ENCODE peak calls at places on chromosomes 11 and 22, in four cellular contexts. P is IMR-90; Y is naive thymus-derived CD4-positive, alpha-beta T cell; K is neural progenitor cell. G is an unnamed sample. For H3K4me1, the result is how much of the 10 kb centered on the place peaks cover.

GRCh38 chr11:22624742-22625447 is 728 bp downstream of the FANCF start:
- DNase-seq in P (peak), Y (peak), K (peak), G (no peak)

GRCh38 chr11:62343822-62344609 is 6.8 kb downstream of the ASRGL1 start:
- DNase-seq in P (no peak), Y (no peak), K (no peak), G (no peak)

GRCh38 chr11:78163828-78164227 is 24.4 kb upstream of the ALG8 start:
- DNase-seq in P (no peak), Y (no peak), K (no peak), G (no peak)

GRCh38 chr11:126157326-126158030 is 54.0 kb downstream of the RPUSD4 start:
- DNase-seq in P (no peak), Y (no peak), K (no peak), G (no peak)

GRCh38 chr22:41367039-41367679 is 14.6 kb upstream of the TEF start:
- DNase-seq in P (peak), Y (no peak), K (peak), G (peak)

GRCh38 chr11:125287467-125288232 is 123.1 kb downstream of the PKNOX2 start:
- DNase-seq in P (peak), Y (no peak), K (peak), G (peak)

GRCh38 chr22:35664955-35665577 is 16.8 kb downstream of the APOL6 start:
- DNase-seq in P (no peak), Y (no peak), K (no peak), G (no peak)

GRCh38 chr11:130740819-130741218 is 175.5 kb downstream of the SNX19 start:
- DNase-seq in P (peak), Y (no peak), K (no peak), G (no peak)

GRCh38 chr11:95132956-95133355 is 43.3 kb downstream of the ENDOD1 start:
- DNase-seq in P (no peak), Y (no peak), K (no peak), G (no peak)

GRCh38 chr11:63212742-63213141 is 30.7 kb downstream of the SLC22A25 start:
- DNase-seq in P (no peak), Y (peak), K (peak), G (no peak)

GRCh38 chr22:32354360-32355351 is 3.0 kb upstream of the RFPL3 start:
- DNase-seq in P (peak), Y (no peak), K (no peak), G (no peak)

GRCh38 chr11:106304274-106304673 is 226.8 kb downstream of the AASDHPPT start:
- DNase-seq in P (peak), Y (no peak), K (no peak), G (no peak)

GRCh38 chr22:50417544-50417943 is 57.3 kb downstream of the SBF1 start:
- DNase-seq in P (peak), Y (no peak), K (no peak), G (peak)

GRCh38 chr11:74570266-74571061 is 21.9 kb upstream of the POLD3 start:
- DNase-seq in P (peak), Y (no peak), K (peak), G (peak)

GRCh38 chr11:1006762-1007161 is 29.8 kb downstream of the MUC6 start:
- DNase-seq in P (no peak), Y (no peak), K (no peak), G (no peak)

GRCh38 chr11:116310215-116310614 is 462.6 kb downstream of the BUD13 start:
- DNase-seq in P (peak), Y (no peak), K (peak), G (no peak)

GRCh38 chr22:19063581-19064353 is 58.4 kb downstream of the DGCR2 start:
- DNase-seq in P (no peak), Y (no peak), K (no peak), G (no peak)

GRCh38 chr22:26066534-26066933 is 102.7 kb upstream of the SEZ6L start:
- DNase-seq in P (no peak), Y (no peak), K (peak), G (no peak)

GRCh38 chr11:46306296-46306853 is 28.9 kb downstream of the CREB3L1 start:
- DNase-seq in P (peak), Y (no peak), K (no peak), G (peak)

GRCh38 chr11:79113099-79113498 is 327.7 kb downstream of the TENM4 start:
- DNase-seq in P (no peak), Y (no peak), K (no peak), G (no peak)

GRCh38 chr11:34651551-34651950 is 30.7 kb downstream of the EHF start:
- DNase-seq in P (peak), Y (no peak), K (peak), G (no peak)

GRCh38 chr11:68008381-68009337 is 1.5 kb upstream of the ALDH3B1 start:
- DNase-seq in P (no peak), Y (no peak), K (no peak), G (peak)

GRCh38 chr11:121140369-121140768 is 39.3 kb downstream of the TECTA start:
- DNase-seq in P (no peak), Y (no peak), K (no peak), G (no peak)

GRCh38 chr22:33247758-33248157 is 189.6 kb upstream of the SYN3 start:
- DNase-seq in P (no peak), Y (no peak), K (no peak), G (no peak)

GRCh38 chr11:12057299-12057980 is 49.0 kb upstream of the DKK3 start:
- DNase-seq in P (no peak), Y (no peak), K (no peak), G (no peak)

GRCh38 chr22:23569291-23569690 is 10.8 kb downstream of the IGLL1 start:
- DNase-seq in P (no peak), Y (no peak), K (no peak), G (no peak)

GRCh38 chr11:71182791-71183556 is 69.4 kb downstream of the SHANK2 start:
- DNase-seq in P (no peak), Y (no peak), K (no peak), G (no peak)

GRCh38 chr22:50469377-50470305 is 5.2 kb downstream of the SBF1 start:
- DNase-seq in P (peak), Y (peak), K (no peak), G (peak)

GRCh38 chr11:96426356-96427103 is 36.7 kb downstream of the JRKL start:
- DNase-seq in P (peak), Y (no peak), K (peak), G (no peak)

GRCh38 chr11:124892750-124893454 is 4.8 kb downstream of the ROBO4 start:
- DNase-seq in P (no peak), Y (no peak), K (no peak), G (no peak)

GRCh38 chr11:112216591-112217105 is 9.6 kb upstream of the PTS start:
- DNase-seq in P (peak), Y (no peak), K (no peak), G (no peak)

GRCh38 chr22:24930678-24931077 is 15.8 kb downstream of the LHFPL7 start:
- DNase-seq in P (no peak), Y (no peak), K (no peak), G (no peak)

GRCh38 chr11:57903441-57904123 is 120.1 kb upstream of the OR9Q1 start:
- DNase-seq in P (peak), Y (no peak), K (no peak), G (no peak)

GRCh38 chr11:44095506-44096359 is at the start of gene EXT2:
- DNase-seq in P (peak), Y (peak), K (peak), G (peak)

GRCh38 chr22:20133930-20134549 is 2.4 kb downstream of the ZDHHC8 start:
- DNase-seq in P (no peak), Y (no peak), K (no peak), G (peak)

GRCh38 chr11:11448626-11449025 is 95.6 kb upstream of the CSNK2A3 start:
- DNase-seq in P (no peak), Y (no peak), K (no peak), G (no peak)

GRCh38 chr11:61059260-61059752 is 43.0 kb upstream of the CD5 start:
- DNase-seq in P (no peak), Y (no peak), K (no peak), G (no peak)
- H3K4me1 ChIP-seq in P (under half), Y (under half), K (under half), G (under half)

DNA sequence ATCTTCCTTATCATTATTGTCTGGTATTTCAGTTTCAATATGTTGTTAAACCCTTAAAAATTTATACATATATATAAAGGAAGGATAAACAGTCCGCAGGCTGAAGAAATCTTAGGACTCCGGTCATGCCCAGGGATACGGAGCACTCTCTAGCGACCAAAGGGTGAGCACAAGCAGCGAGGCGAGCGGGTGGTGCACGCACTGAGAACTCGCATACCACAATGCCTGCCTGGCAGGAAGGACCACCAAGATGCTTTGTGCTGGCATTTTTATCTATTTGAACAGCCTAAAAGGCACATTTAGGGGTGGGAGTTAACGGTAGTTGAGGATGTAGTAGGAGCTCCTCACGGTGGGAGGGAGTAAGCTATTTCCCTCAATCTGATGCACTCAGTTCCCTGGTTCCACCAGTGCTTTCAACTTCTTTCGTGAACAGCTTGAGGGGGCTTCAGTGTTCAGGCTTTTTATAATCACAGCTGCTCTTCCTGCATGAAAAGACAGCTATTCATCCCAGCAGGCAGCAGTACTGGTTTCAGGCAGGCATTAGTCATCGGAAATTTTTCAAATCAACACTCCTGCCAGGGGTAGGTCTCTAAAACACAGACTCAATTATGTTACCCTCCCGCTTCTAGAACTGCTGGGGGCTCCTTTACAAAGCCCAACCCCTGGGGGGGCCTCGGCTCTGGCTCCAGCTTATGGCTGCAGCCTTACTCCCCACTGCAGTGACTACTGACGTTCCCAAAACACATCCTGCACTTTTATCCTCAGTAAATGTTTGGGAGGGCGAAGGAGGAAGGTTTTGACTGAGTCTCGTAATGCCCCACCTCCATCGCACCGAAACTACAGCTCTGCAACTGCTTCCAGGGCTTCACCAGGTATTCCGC is 6.0 kb downstream of the POLDIP3 start:
- DNase-seq in P (peak), Y (no peak), K (peak), G (no peak)
- H3K4me3 ChIP-seq in P (no peak), Y (no peak), K (peak), G (no peak)

DNA sequence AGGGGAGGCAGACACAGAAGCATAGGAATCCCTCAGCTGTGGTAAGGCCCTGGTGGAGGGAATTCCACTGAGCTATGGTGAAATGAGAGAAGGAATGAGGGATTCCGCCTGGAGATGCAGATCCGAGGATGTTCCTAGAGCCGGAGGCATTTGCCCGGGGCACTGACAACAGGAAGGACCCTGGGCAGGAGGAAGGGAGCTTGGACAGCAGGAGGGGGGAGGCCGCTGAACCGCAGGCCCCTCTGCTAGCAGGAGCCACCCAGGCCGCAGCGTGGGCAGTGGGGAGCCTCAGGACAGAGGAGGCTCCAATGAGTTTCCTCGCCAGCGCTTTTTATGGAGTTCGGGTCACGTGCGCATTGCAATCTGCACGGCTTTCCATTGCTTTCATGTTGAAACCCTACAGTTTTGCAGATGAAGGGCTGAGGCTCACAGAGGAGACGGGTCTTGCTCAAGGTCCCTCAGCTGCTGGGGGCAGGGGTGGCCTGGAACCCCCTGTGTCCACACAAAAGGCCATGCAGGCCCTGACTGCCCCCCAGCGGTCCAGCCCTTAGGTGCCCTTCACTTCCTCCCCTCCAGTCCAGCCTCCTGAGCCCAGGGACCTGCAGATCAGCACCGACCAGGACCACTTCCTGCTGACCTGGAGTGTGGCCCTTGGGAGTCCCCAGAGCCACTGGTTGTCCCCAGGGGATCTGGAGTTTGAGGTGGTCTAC is 15.6 kb downstream of the CSF2RB start:
- DNase-seq in P (no peak), Y (no peak), K (no peak), G (no peak)
- H3K4me1 ChIP-seq in P (under half), Y (under half), K (under half), G (under half)

DNA sequence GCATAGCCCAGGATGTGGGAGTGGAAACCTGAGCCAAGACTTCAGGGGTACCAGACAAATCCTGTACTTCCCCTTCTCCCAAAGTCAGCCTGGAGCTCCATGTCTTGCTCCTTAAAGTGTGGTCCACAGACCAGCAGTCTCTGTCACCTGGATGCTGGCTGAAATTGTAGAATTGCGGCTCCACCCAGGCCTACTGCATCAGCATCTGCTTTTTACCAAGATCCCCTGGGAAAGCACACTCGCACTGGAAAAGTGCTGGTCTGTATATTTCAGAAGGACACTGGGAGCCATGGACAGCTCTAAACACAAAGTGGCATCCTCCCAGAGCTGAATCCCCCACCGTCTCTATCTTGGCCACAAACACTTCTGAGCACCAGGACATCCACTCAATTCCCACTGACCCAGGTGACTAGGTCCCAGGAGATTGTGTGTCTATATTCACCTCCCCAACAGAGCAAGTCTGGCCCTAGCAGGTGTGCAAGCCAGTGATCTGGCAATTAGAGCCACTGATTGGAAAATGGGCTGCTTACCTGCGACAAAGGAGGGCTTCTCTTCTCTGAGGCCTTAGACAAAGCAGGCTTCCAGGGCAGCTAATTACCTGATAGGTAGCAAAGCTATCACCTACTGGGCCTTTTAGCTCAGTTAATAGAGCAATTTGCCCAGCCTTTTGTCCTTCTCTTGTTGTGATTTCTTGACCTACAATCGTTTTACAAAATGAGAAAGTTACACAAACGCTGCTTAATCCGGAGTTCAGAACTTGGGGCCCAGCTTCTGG is 443.3 kb downstream of the MN1 start:
- DNase-seq in P (no peak), Y (no peak), K (peak), G (no peak)
- H3K4me3 ChIP-seq in P (no peak), Y (no peak), K (no peak), G (no peak)

DNA sequence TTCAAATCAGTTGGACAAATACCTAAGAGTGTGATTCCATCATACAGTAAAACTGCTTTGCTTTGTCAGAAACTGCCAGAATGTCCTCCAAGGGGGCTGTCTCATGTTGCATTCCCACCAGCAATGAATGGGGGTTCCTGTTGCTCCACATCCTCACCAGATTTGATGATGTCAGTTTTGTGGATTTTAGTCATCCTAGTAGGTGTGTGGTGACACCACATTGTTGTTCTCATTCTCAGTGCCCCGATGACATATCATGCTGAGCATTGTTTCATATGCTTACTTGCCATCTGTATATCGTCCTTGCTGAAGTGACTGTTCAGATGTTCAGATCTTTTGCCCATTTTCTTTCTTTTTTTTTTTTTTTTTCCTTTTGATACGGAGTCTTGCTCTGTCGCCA is 37.0 kb downstream of the CDPF1 start:
- DNase-seq in P (peak), Y (no peak), K (no peak), G (no peak)
- H3K4me1 ChIP-seq in P (under half), Y (under half), K (under half), G (under half)

DNA sequence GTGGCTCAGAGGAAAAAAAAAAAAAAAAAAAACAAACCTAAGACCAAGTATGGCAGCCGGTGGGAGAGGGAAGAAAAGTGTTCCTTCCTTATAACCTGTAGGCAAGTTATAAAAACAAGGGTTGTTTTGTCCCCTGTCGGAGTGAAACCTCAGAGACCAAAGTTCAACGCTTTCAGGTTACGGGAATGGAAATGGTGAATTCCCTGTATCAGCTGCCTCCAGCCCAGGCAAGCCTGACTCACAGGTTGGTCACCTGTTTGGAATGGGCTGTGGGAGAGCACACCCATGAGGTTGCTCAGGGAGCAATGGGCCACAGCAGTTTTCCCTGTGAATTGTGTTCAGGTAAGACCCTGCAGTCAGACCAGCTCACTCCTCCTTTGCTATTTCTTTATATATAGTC is 138.9 kb downstream of the ETS1 start:
- DNase-seq in P (peak), Y (no peak), K (no peak), G (no peak)
- H3K4me3 ChIP-seq in P (no peak), Y (no peak), K (no peak), G (no peak)

G was measured in right cardiac atrium.